ENCODE peak calls at places on chromosomes 13 and 19, in five cellular contexts. N is RWPE2; V is body of pancreas; A is upper lobe of right lung; L is CD8-positive, alpha-beta memory T cell. B is an unnamed sample.

GRCh38 chr19:46722004-46722380 is 5.1 kb upstream of the PRKD2 start:
- DNase-seq in V (no peak), L (no peak), A (no peak), N (no peak), B (no peak)

GRCh38 chr13:32849369-32849768 is 166.9 kb upstream of the KL start:
- DNase-seq in A (no peak), N (no peak), V (no peak), L (no peak), B (no peak)

GRCh38 chr13:95530178-95530577 is 22.3 kb upstream of the CLDN10 start:
- DNase-seq in N (no peak), A (no peak), V (peak; percentile 73), L (no peak), B (no peak)

GRCh38 chr13:39406688-39407087 is 196.3 kb downstream of the LHFPL6 start:
- DNase-seq in N (no peak), A (no peak), V (no peak), L (no peak), B (no peak)

GRCh38 chr19:30111456-30111855 is 169.4 kb downstream of the URI1 start:
- DNase-seq in L (no peak), A (no peak), V (no peak), N (no peak), B (no peak)

GRCh38 chr19:13068064-13068807 is 34.4 kb downstream of the LYL1 start:
- DNase-seq in V (no peak), A (no peak), N (no peak), L (no peak), B (no peak)

GRCh38 chr13:23723463-23723862 is 153.3 kb downstream of the TNFRSF19 start:
- DNase-seq in N (no peak), L (no peak), V (no peak), A (no peak), B (no peak)

GRCh38 chr13:32528358-32528757 is 10.2 kb downstream of the N4BP2L2 start:
- DNase-seq in A (no peak), V (no peak), L (no peak), N (no peak), B (no peak)

GRCh38 chr19:14394167-14394566 is 12.9 kb downstream of the ADGRE5 start:
- DNase-seq in L (no peak), A (no peak), V (no peak), N (no peak), B (no peak)

GRCh38 chr19:14401468-14401867 is 17.7 kb downstream of the DDX39A start:
- DNase-seq in N (no peak), L (no peak), V (no peak), A (no peak), B (no peak)

GRCh38 chr19:35262101-35262761 is 6.5 kb upstream of the USF2 start:
- DNase-seq in V (peak; percentile 9), L (no peak), N (peak; percentile 38), A (peak; percentile 63), B (peak; percentile 63)

GRCh38 chr19:18436651-18437478 is 1.1 kb downstream of the ISYNA1 start:
- DNase-seq in L (peak; percentile 77), V (peak; percentile 80), A (peak; percentile 81), N (no peak), B (peak; percentile 75)

GRCh38 chr19:42450314-42450934 is 7.7 kb upstream of the CXCL17 start:
- DNase-seq in V (peak; percentile 97), L (peak; percentile 61), A (peak; percentile 75), N (peak; percentile 73), B (peak; percentile 95)

GRCh38 chr13:40756042-40756441 is 14.9 kb downstream of the MRPS31 start:
- DNase-seq in L (no peak), A (no peak), V (no peak), N (no peak), B (no peak)

GRCh38 chr13:40755082-40755755 is 15.8 kb downstream of the MRPS31 start:
- DNase-seq in A (no peak), N (no peak), V (no peak), L (no peak), B (no peak)

GRCh38 chr13:40762849-40763248 is 8.1 kb downstream of the MRPS31 start:
- DNase-seq in V (no peak), L (no peak), A (no peak), N (no peak), B (no peak)

GRCh38 chr13:40764587-40765403 is 6.2 kb downstream of the MRPS31 start:
- DNase-seq in V (peak; percentile 69), A (no peak), N (no peak), L (no peak), B (peak; percentile 49)

DNA sequence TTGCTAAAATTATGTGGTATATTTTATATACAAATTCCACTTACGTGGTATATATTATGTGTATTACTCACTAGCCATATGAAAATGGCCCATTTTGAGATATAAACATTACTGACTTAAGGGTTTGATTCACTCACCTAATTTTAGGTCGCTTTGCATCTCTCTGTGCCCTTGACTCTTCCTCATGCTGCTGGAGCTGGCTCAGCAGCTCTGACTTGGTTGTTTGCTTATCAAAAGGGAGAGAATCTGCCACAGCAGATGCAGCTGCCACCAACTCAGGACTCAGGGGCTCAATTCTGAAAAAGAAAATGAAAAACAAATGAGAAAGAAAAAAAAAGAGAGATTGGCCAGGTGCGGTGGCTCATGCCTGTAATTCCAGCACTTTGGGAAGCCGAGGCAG is 12.2 kb downstream of the MRPS31 start:
- DNase-seq in A (no peak), L (no peak), V (no peak), N (no peak), B (no peak)
- H3K4me3 ChIP-seq in A (no peak overlapping the region), L (no peak overlapping the region), V (no peak overlapping the region), N (no peak overlapping the region), B (no peak overlapping the region)

DNA sequence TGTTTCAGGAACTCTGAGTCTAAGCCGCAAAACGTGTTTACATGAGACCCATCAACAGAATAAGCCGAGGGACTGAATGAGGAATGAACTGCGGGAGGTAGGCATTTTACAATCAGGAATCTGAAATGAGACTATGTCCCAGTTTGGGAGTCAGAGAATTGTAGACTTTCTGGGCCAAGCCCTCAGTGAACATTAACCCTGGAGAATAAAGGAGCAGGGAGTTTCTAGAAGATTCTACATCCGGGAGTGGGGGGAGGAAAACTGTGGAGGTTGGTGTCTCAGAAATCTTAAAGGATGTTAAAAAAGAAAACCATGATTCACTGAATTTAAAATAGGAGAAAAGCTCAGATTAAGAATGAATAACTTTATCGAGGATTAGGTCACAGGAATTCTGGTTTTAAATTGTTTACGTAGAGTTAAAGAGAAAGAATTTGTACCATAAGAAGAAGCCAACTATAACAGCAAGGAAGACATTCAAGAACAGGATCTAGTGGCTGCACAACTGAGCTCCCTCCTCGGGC is 18.5 kb downstream of the RFX2 start:
- DNase-seq in N (no peak), V (no peak), L (no peak), A (no peak), B (no peak)
- H3K4me3 ChIP-seq in N (peak overlapping the region; percentile 3), V (no peak overlapping the region), L (no peak overlapping the region), A (peak overlapping the region; percentile 36), B (peak overlapping the region; percentile 27)

DNA sequence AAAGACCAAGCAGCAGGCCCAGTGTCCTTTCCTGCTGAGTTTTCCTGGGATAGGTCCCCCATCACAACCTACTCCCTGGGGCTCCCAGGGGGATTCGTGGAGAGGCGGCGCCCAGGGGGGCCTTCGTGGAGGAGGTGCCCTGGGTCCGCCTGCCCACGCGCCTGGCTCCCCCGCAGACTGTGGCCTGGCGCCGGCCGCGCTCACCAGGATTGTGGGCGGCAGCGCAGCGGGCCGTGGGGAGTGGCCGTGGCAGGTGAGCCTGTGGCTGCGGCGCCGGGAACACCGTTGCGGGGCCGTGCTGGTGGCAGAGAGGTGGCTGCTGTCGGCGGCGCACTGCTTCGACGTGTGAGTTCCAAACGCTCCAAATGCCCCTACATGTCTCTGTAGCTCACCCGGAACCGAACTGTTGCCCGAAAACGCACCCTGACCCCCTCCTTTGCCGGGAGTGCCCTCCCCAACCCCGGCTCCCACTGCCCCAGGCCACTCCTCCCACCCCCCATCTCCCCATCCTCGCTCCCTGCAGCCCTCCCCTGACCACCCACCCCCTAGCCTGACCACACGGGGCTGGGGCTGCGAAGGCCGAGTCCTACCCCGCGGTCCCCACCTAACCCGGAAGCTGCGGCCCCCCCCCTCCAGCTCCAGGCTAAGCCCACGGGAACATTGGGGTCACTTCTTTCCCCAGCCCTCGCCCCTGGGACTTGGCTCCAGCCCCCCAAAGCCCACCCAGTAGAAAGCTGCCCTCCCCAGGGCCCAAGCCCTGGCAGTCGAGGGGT is 3.3 kb downstream of the TIMM13 start:
- DNase-seq in L (no peak), N (peak; percentile 38), V (peak; percentile 34), A (no peak), B (no peak)
- H3K4me3 ChIP-seq in L (no peak overlapping the region), N (no peak overlapping the region), V (no peak overlapping the region), A (no peak overlapping the region), B (peak overlapping the region; percentile 99)

GRCh38 chr19:2353159-2353894 is 6.7 kb upstream of the TMPRSS9 start:
- DNase-seq in N (peak; percentile 55), A (no peak), L (no peak), V (no peak), B (no peak)

GRCh38 chr19:2350656-2351055 is 9.4 kb upstream of the TMPRSS9 start:
- DNase-seq in N (no peak), V (no peak), A (no peak), L (no peak), B (no peak)

GRCh38 chr19:2353895-2354592 is 6.0 kb upstream of the TMPRSS9 start:
- DNase-seq in L (no peak), N (peak; percentile 56), A (no peak), V (no peak), B (no peak)

GRCh38 chr19:2351591-2351990 is 8.5 kb upstream of the TMPRSS9 start:
- DNase-seq in L (no peak), V (no peak), A (no peak), N (peak; percentile 59), B (no peak)

DNA sequence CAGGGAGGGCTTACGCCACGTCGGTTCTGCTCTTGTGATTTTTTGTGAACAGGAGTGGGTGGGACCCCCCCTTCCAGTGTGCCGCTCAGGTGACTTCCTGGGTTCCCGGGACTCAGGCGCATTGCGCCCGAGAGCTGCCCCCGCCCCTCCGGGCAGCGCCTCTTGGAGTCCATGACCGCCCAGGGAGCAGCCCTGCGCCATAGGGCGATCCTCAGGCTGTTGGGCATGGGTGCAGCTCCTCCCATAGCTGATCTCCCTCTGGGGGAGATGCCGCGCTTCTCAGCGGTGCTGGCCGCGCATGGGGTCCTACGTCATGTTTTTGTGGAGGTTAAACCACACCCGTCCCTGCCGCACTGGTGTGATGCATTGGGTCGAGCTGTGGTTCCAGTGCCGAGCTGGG is 7.9 kb upstream of the TMPRSS9 start:
- DNase-seq in N (peak; percentile 35), A (no peak), V (no peak), L (no peak), B (no peak)
- H3K4me3 ChIP-seq in N (no peak overlapping the region), A (no peak overlapping the region), V (no peak overlapping the region), L (no peak overlapping the region), B (no peak overlapping the region)

DNA sequence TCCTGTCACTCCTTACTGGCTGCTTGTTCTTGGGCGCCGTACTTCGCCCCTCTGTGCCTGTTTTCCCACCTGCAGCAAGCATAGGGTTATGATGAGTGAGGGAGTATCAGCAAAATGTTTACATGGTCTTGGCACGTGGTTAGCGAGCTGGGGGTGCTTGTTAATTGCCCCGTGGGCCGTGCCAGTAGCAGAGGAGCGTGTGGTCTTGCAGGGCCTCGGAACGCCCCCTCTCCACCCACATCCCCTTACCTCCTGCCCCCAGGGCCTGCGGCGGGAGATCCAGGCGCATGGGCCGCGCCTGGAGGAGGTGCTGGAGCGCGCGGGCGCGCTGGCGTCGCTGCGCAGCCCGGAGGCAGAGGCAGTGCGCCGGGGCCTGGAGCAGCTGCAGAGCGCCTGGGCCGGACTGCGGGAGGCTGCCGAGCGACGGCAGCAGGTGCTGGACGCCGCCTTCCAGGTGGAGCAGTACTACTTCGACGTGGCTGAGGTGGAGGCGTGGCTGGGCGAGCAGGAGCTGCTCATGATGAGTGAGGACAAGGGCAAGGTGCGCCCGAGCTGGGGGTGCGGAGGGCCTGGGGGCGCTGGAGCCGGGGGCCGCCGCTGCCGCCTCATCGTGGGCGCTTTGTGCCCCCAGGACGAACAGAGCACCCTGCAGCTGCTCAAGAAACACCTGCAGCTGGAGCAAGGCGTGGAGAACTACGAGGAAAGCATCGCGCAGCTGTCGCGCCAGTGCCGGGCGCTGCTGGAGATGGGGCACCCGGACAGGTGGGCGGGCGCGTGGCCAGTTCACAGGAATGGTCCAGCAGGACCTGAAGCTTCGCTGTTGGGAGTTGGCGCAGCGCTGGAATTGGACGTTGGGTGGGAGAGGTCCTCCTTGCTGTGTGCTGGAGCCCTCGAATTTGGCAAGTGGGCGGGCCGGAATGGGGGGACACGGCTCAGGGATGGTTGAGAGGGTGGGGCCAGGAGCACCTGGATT is 22.5 kb upstream of the SHKBP1 start:
- DNase-seq in L (no peak), V (no peak), N (no peak), A (no peak), B (no peak)
- H3K4me3 ChIP-seq in L (no peak overlapping the region), V (no peak overlapping the region), N (no peak overlapping the region), A (no peak overlapping the region), B (no peak overlapping the region)

B was measured in stomach.